ENCODE peak calls at places on chromosomes 12 and 14, in four cellular contexts. E is cardiac muscle cell, L is lower lobe of right lung, R is Panc1. S is an unnamed sample.

GRCh38 chr14:43640718-43641267 is 866.3 kb downstream of the FSCB start:
- DNase-seq in E (no peak), L (no peak), R (no peak), S (no peak)

GRCh38 chr14:74619672-74620131 is 7.7 kb upstream of the LTBP2 start:
- DNase-seq in E (no peak), L (peak; percentile 58), R (no peak), S (peak; percentile 68)

GRCh38 chr12:124720687-124721500 is 142.8 kb downstream of the SCARB1 start:
- DNase-seq in E (no peak), L (no peak), R (no peak), S (no peak)

GRCh38 chr14:72625689-72626088 is 268.2 kb downstream of the DPF3 start:
- DNase-seq in E (no peak), L (no peak), R (no peak), S (no peak)

GRCh38 chr12:89225401-89225800 is 126.9 kb downstream of the DUSP6 start:
- DNase-seq in E (no peak), L (peak; percentile 46), R (no peak), S (peak; percentile 69)

GRCh38 chr14:79649856-79650255 is 561.4 kb downstream of the DIO2 start:
- DNase-seq in E (no peak), L (no peak), R (no peak), S (no peak)

GRCh38 chr12:25131270-25131669 is 63.7 kb downstream of the DNAI7 start:
- DNase-seq in E (no peak), L (no peak), R (no peak), S (no peak)

GRCh38 chr14:31084385-31084784 is 58.2 kb upstream of the STRN3 start:
- DNase-seq in E (peak; percentile 12), L (no peak), R (no peak), S (no peak)

GRCh38 chr12:15882055-15882971 is at the start of gene STRAP:
- DNase-seq in E (peak; percentile 97), L (peak; percentile 97), R (peak; percentile 75), S (peak; percentile 97)
- TF ChIP-seq CTCF in E (no peak), L (no peak), R (no peak), S (no peak)

DNA sequence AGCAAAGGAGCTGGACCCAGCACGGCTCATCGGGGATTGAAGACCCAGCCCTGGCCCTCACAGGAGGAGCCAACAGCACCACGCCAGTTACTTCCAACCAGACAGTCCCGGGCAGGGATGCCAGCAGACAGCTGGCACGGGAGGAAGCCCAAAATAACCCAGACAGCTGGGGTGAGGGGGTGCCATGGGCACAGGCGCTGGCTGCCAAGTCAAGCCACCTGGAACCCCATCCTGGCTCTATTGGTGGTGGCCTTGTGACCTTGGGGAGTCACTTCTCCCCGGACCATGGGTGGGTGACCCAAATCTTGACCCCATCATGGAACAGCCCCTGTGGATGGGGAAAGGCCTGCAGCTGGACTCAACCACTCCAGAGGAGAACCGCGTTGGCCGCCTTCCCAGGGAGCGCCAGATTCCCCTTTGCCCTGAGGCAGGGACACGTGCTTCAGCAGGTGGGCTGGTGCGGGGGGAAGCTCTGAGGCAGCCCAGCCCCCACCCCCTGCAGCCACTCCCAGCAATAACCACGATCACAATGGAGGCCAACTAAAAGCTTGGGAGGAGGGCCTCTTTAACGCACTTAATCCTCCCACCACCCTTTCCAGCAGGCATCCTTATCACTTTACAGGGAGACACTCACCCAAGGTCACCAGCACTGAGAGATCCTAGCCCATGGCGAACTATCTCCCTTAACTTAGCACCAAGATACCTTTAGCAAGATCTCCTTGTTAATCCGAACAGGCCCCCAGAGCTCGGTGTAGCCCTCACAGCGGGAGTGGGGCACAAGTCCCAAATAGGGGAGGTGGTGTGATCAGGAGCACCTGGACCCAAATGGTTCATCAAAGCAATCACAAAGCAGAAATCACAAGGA is 4.7 kb upstream of the RHOF start:
- DNase-seq in E (no peak), L (no peak), R (no peak), S (peak; percentile 80)
- H3K4me1 ChIP-seq in E (peaks cover 34% of the 10 kb centered on the region), L (peaks cover 62% of the 10 kb centered on the region), R (peaks cover 49% of the 10 kb centered on the region), S (peaks cover 55% of the 10 kb centered on the region)

GRCh38 chr12:46292754-46293402 is 24.0 kb upstream of the SLC38A1 start:
- DNase-seq in E (no peak), L (no peak), R (no peak), S (no peak)
- TF ChIP-seq CTCF in E (peak; percentile 14), L (no peak), R (peak; percentile 35), S (peak; percentile 17)

DNA sequence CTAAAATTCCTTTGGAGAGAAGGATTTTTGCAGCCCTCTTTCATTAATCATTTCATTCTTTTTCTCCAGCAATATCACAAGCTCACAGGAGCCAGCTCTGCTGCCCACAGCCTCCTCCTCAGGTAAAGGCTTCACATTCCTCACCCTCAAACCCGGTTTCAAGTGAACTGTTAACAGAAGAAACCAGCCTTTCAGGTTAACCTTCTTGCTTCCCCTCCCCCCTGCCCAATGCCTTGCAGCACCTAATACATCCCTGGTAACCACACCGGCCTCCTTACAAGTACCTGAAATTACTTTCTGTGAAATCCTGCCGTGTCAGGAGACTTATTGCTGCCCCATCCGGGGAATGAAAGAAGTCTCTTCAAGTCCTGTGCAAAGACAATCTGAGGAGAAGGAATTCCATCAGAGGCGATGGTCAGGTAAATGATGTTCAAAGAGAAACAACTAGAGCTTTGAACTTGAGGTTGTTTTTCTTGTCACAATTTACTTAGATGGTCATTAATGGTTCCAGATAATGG is 111.2 kb downstream of the MYRFL start:
- DNase-seq in E (no peak), L (peak; percentile 60), R (no peak), S (peak; percentile 62)
- H3K4me1 ChIP-seq in E (peaks cover 19% of the 10 kb centered on the region), L (peaks cover 10% of the 10 kb centered on the region), R (no peaks in the 10 kb centered on the region), S (peaks cover 8% of the 10 kb centered on the region)

GRCh38 chr12:11812558-11813421 is 163.3 kb downstream of the ETV6 start:
- DNase-seq in E (peak; percentile 33), L (no peak), R (no peak), S (no peak)
- TF ChIP-seq CTCF in E (peak; percentile 14), L (no peak), R (no peak), S (no peak)

DNA sequence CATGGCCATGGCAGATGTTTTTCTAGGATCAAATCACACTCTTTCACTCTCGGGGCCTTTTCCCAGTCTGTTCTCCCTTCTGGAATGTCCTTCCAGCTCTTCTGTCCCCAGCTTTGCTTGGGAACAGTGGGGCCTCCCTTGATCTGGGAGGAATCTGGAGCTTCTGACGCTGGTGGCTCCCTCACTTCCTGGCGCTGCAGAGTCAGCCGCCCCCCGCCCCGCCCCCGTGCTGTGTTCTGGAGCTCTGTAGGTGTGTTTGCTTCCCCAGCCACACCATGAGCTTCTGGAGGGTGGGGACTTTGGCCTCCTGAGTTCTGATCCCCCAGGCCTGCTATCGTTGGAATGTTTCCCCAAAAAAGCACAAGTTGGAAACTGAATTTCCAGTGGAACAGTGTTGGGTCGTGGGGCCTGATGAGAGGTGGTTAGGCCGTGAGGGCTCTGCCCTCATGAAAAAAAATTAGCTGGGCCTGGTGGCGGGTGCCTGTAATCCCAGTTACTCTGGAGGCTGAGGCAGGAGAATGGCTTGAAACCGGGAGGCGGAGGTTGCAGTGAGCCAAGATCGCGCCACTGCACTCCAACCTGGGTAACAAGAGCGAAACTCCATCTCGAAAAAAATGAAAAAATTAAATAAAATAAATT is 17.5 kb upstream of the RCOR1 start:
- DNase-seq in E (no peak), L (no peak), R (no peak), S (no peak)
- H3K4me1 ChIP-seq in E (peaks cover 8% of the 10 kb centered on the region), L (no peaks in the 10 kb centered on the region), R (no peaks in the 10 kb centered on the region), S (no peaks in the 10 kb centered on the region)

GRCh38 chr12:45547822-45548221 is 181.7 kb upstream of the ARID2 start:
- DNase-seq in E (no peak), L (no peak), R (no peak), S (no peak)
- TF ChIP-seq CTCF in E (peak; percentile 32), L (no peak), R (no peak), S (no peak)